ENCODE peak calls at places on chromosomes 7 and 10, in five cellular contexts. One of them, this sample, is unnamed.

GRCh38 chr10:97538401-97538800 is 34.2 kb upstream of the ANKRD2 start:
- DNase-seq in breast epithelium: no peak
- DNase-seq in ascending aorta: no peak
- DNase-seq in uterus: no peak
- DNase-seq in HCT116: no peak
- DNase-seq in this sample: no peak

GRCh38 chr10:6647811-6648526 is 67.9 kb upstream of the PRKCQ start:
- DNase-seq in breast epithelium: no peak
- DNase-seq in ascending aorta: no peak
- DNase-seq in uterus: no peak
- DNase-seq in HCT116: peak
- DNase-seq in this sample: no peak

GRCh38 chr7:108824840-108825540 is 255.3 kb downstream of the DNAJB9 start:
- DNase-seq in breast epithelium: no peak
- DNase-seq in ascending aorta: peak
- DNase-seq in uterus: peak
- DNase-seq in HCT116: peak
- DNase-seq in this sample: peak

GRCh38 chr10:120514035-120514620 is 57.1 kb downstream of the PLPP4 start:
- DNase-seq in breast epithelium: no peak
- DNase-seq in ascending aorta: no peak
- DNase-seq in uterus: no peak
- DNase-seq in HCT116: no peak
- DNase-seq in this sample: no peak

GRCh38 chr7:45192546-45193177 is 35.1 kb downstream of the RAMP3 start:
- DNase-seq in breast epithelium: peak
- DNase-seq in ascending aorta: no peak
- DNase-seq in uterus: no peak
- DNase-seq in HCT116: no peak
- DNase-seq in this sample: no peak

GRCh38 chr10:102418612-102419560 is at the start of gene PSD:
- DNase-seq in breast epithelium: no peak
- DNase-seq in ascending aorta: no peak
- DNase-seq in uterus: no peak
- DNase-seq in HCT116: no peak
- DNase-seq in this sample: peak

GRCh38 chr7:55405856-55406541 is 40.9 kb downstream of the LANCL2 start:
- DNase-seq in breast epithelium: no peak
- DNase-seq in ascending aorta: no peak
- DNase-seq in uterus: no peak
- DNase-seq in HCT116: no peak
- DNase-seq in this sample: no peak

GRCh38 chr10:89633484-89633883 is 11.6 kb downstream of the PANK1 start:
- DNase-seq in breast epithelium: no peak
- DNase-seq in ascending aorta: no peak
- DNase-seq in uterus: no peak
- DNase-seq in HCT116: no peak
- DNase-seq in this sample: no peak

GRCh38 chr7:106166651-106167342 is 54.7 kb upstream of the SYPL1 start:
- DNase-seq in breast epithelium: no peak
- DNase-seq in ascending aorta: peak
- DNase-seq in uterus: no peak
- DNase-seq in HCT116: peak
- DNase-seq in this sample: no peak

GRCh38 chr7:149828357-149829309 is 9.5 kb upstream of the ZNF862 start:
- DNase-seq in breast epithelium: no peak
- DNase-seq in ascending aorta: no peak
- DNase-seq in uterus: no peak
- DNase-seq in HCT116: no peak
- DNase-seq in this sample: peak

GRCh38 chr7:93889261-93889660 is 1.3 kb downstream of the TFPI2 start:
- DNase-seq in breast epithelium: no peak
- DNase-seq in ascending aorta: no peak
- DNase-seq in uterus: no peak
- DNase-seq in HCT116: no peak
- DNase-seq in this sample: peak

GRCh38 chr7:38558786-38559185 is 72.4 kb downstream of the AMPH start:
- DNase-seq in breast epithelium: no peak
- DNase-seq in ascending aorta: no peak
- DNase-seq in uterus: no peak
- DNase-seq in HCT116: no peak
- DNase-seq in this sample: no peak

GRCh38 chr10:81367132-81367531 is 507.9 kb upstream of the NRG3 start:
- DNase-seq in breast epithelium: no peak
- DNase-seq in ascending aorta: no peak
- DNase-seq in uterus: no peak
- DNase-seq in HCT116: no peak
- DNase-seq in this sample: no peak

GRCh38 chr10:5625992-5626777 is 40.2 kb downstream of the ASB13 start:
- DNase-seq in breast epithelium: peak
- DNase-seq in ascending aorta: no peak
- DNase-seq in uterus: no peak
- DNase-seq in HCT116: no peak
- DNase-seq in this sample: peak

GRCh38 chr10:131842351-131843088 is 58.3 kb upstream of the PPP2R2D start:
- DNase-seq in breast epithelium: peak
- DNase-seq in ascending aorta: peak
- DNase-seq in uterus: peak
- DNase-seq in HCT116: no peak
- DNase-seq in this sample: peak

GRCh38 chr10:57579926-57580325 is 687.8 kb downstream of the IPMK start:
- DNase-seq in breast epithelium: no peak
- DNase-seq in ascending aorta: no peak
- DNase-seq in uterus: no peak
- DNase-seq in HCT116: no peak
- DNase-seq in this sample: no peak

GRCh38 chr10:72088879-72089585 is 681 bp upstream of the SPOCK2 start:
- DNase-seq in breast epithelium: no peak
- DNase-seq in ascending aorta: no peak
- DNase-seq in uterus: no peak
- DNase-seq in HCT116: no peak
- DNase-seq in this sample: peak

GRCh38 chr10:132499367-132499685 is 38.3 kb upstream of the INPP5A start:
- DNase-seq in breast epithelium: no peak
- DNase-seq in ascending aorta: no peak
- DNase-seq in uterus: peak
- DNase-seq in HCT116: no peak
- DNase-seq in this sample: peak

GRCh38 chr7:91685544-91685943 is 195.0 kb downstream of the MTERF1 start:
- DNase-seq in breast epithelium: no peak
- DNase-seq in ascending aorta: no peak
- DNase-seq in uterus: no peak
- DNase-seq in HCT116: no peak
- DNase-seq in this sample: no peak

GRCh38 chr10:61869276-61869675 is 32.2 kb upstream of the ARID5B start:
- DNase-seq in breast epithelium: no peak
- DNase-seq in ascending aorta: no peak
- DNase-seq in uterus: no peak
- DNase-seq in HCT116: no peak
- DNase-seq in this sample: peak

GRCh38 chr7:2863461-2864066 is 19.5 kb upstream of the GNA12 start:
- DNase-seq in breast epithelium: no peak
- DNase-seq in ascending aorta: peak
- DNase-seq in uterus: peak
- DNase-seq in HCT116: peak
- DNase-seq in this sample: peak

GRCh38 chr10:128180843-128181242 is 54.6 kb upstream of the MKI67 start:
- DNase-seq in breast epithelium: no peak
- DNase-seq in ascending aorta: no peak
- DNase-seq in uterus: no peak
- DNase-seq in HCT116: no peak
- DNase-seq in this sample: no peak

GRCh38 chr7:46853451-46853850 is 728.5 kb downstream of the TNS3 start:
- DNase-seq in breast epithelium: no peak
- DNase-seq in ascending aorta: no peak
- DNase-seq in uterus: no peak
- DNase-seq in HCT116: no peak
- DNase-seq in this sample: peak

GRCh38 chr7:137993395-137993743 is 8.5 kb downstream of the CREB3L2 start:
- DNase-seq in breast epithelium: no peak
- DNase-seq in ascending aorta: no peak
- DNase-seq in uterus: no peak
- DNase-seq in HCT116: no peak
- DNase-seq in this sample: no peak

GRCh38 chr7:97580205-97580604 is 151.7 kb upstream of the TAC1 start:
- DNase-seq in breast epithelium: no peak
- DNase-seq in ascending aorta: no peak
- DNase-seq in uterus: no peak
- DNase-seq in HCT116: no peak
- DNase-seq in this sample: no peak

GRCh38 chr7:42745357-42746022 is 166.4 kb downstream of the C7orf25 start:
- DNase-seq in breast epithelium: no peak
- DNase-seq in ascending aorta: peak
- DNase-seq in uterus: peak
- DNase-seq in HCT116: peak
- DNase-seq in this sample: no peak

GRCh38 chr10:129964611-129965417 is 740 bp upstream of the EBF3 start:
- DNase-seq in breast epithelium: no peak
- DNase-seq in ascending aorta: no peak
- DNase-seq in uterus: no peak
- DNase-seq in HCT116: no peak
- DNase-seq in this sample: peak

GRCh38 chr7:42103456-42103855 is 133.6 kb downstream of the GLI3 start:
- DNase-seq in breast epithelium: no peak
- DNase-seq in ascending aorta: no peak
- DNase-seq in uterus: no peak
- DNase-seq in HCT116: no peak
- DNase-seq in this sample: no peak

GRCh38 chr7:16668049-16668858 is 22.3 kb downstream of the BZW2 start:
- DNase-seq in breast epithelium: peak
- DNase-seq in ascending aorta: peak
- DNase-seq in uterus: peak
- DNase-seq in HCT116: peak
- DNase-seq in this sample: peak

GRCh38 chr10:59968705-59969104 is 62.3 kb upstream of the CCDC6 start:
- DNase-seq in breast epithelium: no peak
- DNase-seq in ascending aorta: no peak
- DNase-seq in uterus: no peak
- DNase-seq in HCT116: no peak
- DNase-seq in this sample: no peak

GRCh38 chr7:149286811-149287400 is 24.9 kb downstream of the ZNF783 start:
- DNase-seq in breast epithelium: no peak
- DNase-seq in ascending aorta: no peak
- DNase-seq in uterus: no peak
- DNase-seq in HCT116: no peak
- DNase-seq in this sample: peak

GRCh38 chr7:46774515-46774914 is 807.4 kb downstream of the TNS3 start:
- DNase-seq in breast epithelium: no peak
- DNase-seq in ascending aorta: no peak
- DNase-seq in uterus: no peak
- DNase-seq in HCT116: no peak
- DNase-seq in this sample: no peak

GRCh38 chr10:30529373-30529998 is 95.5 kb downstream of the MAP3K8 start:
- DNase-seq in breast epithelium: no peak
- DNase-seq in ascending aorta: peak
- DNase-seq in uterus: peak
- DNase-seq in HCT116: no peak
- DNase-seq in this sample: no peak

GRCh38 chr7:104883248-104883717 is 130.7 kb upstream of the KMT2E start:
- DNase-seq in breast epithelium: no peak
- DNase-seq in ascending aorta: no peak
- DNase-seq in uterus: no peak
- DNase-seq in HCT116: no peak
- DNase-seq in this sample: no peak

GRCh38 chr10:112471878-112472487 is 25.0 kb downstream of the VTI1A start:
- DNase-seq in breast epithelium: no peak
- DNase-seq in ascending aorta: no peak
- DNase-seq in uterus: no peak
- DNase-seq in HCT116: peak
- DNase-seq in this sample: no peak

DNA sequence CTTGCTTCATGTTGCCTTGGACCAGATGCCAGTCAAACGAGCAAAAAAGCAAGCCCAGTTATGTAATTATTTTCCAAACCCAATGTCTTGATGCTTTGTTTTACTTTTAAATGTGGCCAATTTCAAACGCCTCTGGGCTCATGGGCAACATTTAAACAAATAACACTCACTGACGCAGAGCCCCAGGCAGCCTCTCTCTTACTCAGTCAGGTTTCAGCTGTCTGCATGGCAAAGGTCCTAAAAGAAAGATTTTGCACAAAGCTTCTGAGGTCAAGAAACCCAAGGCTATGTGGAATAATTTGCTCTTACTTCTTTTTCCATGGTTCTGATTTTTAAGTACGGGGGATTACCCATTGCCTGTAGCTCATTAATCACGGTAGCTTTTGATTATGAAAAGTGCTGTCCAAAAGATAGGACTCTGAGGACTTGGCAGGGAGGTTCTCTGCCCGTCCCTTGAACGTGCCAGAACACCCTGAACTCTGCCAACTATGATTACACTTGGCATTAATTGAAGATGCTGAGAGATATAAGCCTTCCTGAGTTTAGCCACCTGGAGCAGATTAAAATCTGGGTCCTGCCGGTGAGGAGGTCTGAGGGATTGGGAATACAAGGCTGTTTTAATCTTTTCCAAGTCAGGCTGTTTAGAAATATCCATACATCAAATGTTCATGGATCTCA is 14.1 kb upstream of the MSRB2 start:
- DNase-seq in breast epithelium: no peak
- DNase-seq in ascending aorta: no peak
- DNase-seq in uterus: no peak
- DNase-seq in HCT116: no peak
- DNase-seq in this sample: no peak
- H3K27ac ChIP-seq in breast epithelium: no peak
- H3K27ac ChIP-seq in ascending aorta: no peak
- H3K27ac ChIP-seq in uterus: no peak
- H3K27ac ChIP-seq in HCT116: no peak
- H3K27ac ChIP-seq in this sample: no peak

GRCh38 chr10:24953350-24954074 is 1.1 kb upstream of the PRTFDC1 start:
- DNase-seq in breast epithelium: no peak
- DNase-seq in ascending aorta: no peak
- DNase-seq in uterus: no peak
- DNase-seq in HCT116: no peak
- DNase-seq in this sample: no peak
- H3K27ac ChIP-seq in breast epithelium: peak
- H3K27ac ChIP-seq in ascending aorta: peak
- H3K27ac ChIP-seq in uterus: peak
- H3K27ac ChIP-seq in HCT116: no peak
- H3K27ac ChIP-seq in this sample: peak

GRCh38 chr10:122992031-122992585 is 11.9 kb downstream of the PSTK start:
- DNase-seq in breast epithelium: no peak
- DNase-seq in ascending aorta: no peak
- DNase-seq in uterus: no peak
- DNase-seq in HCT116: no peak
- DNase-seq in this sample: no peak
- H3K27ac ChIP-seq in breast epithelium: no peak
- H3K27ac ChIP-seq in ascending aorta: no peak
- H3K27ac ChIP-seq in uterus: no peak
- H3K27ac ChIP-seq in HCT116: no peak
- H3K27ac ChIP-seq in this sample: no peak

DNA sequence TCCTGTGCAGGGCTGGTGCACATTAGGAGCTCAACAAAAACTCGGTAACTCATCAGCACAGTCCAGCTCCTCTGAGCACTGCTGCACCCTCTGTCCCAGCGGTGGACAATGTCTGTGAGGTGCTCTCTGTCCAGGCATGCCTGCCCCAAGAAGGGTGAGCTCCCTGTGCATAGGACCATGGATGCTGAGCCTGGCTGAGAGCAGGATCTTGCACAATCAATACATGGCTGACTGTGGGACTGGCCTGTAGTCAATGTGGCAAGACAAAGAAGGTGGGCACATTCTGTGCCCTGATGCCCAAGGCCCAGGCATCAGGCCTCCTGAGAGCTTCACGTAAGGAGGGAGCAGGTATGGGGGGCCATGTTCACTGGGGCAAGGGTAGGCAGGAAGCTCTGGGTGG is 17.1 kb downstream of the ARHGAP22 start:
- DNase-seq in breast epithelium: no peak
- DNase-seq in ascending aorta: no peak
- DNase-seq in uterus: no peak
- DNase-seq in HCT116: no peak
- DNase-seq in this sample: no peak
- H3K27ac ChIP-seq in breast epithelium: no peak
- H3K27ac ChIP-seq in ascending aorta: no peak
- H3K27ac ChIP-seq in uterus: no peak
- H3K27ac ChIP-seq in HCT116: no peak
- H3K27ac ChIP-seq in this sample: peak

This sample was measured in osteoblast.